ENCODE peak calls at places on chromosome 22, in seven cellular contexts. One of them, this sample, is unnamed.

GRCh38 chr22:35467788-35468187 is 67.8 kb downstream of the MCM5 start:
- DNase-seq in H1: no peak
- DNase-seq in SK-N-SH: peak
- DNase-seq in GM12878: no peak
- DNase-seq in K562: no peak
- DNase-seq in HepG2: no peak
- DNase-seq in HCT116: no peak
- DNase-seq in this sample: peak

GRCh38 chr22:39820266-39820665 is 73.3 kb downstream of the ENTHD1 start:
- DNase-seq in HCT116: peak
- DNase-seq in SK-N-SH: no peak
- DNase-seq in HepG2: no peak
- DNase-seq in H1: no peak
- DNase-seq in GM12878: no peak
- DNase-seq in K562: peak
- DNase-seq in this sample: no peak

GRCh38 chr22:48396091-48396784 is 1431.4 kb downstream of the BRD1 start:
- DNase-seq in HCT116: no peak
- DNase-seq in SK-N-SH: no peak
- DNase-seq in GM12878: no peak
- DNase-seq in HepG2: no peak
- DNase-seq in H1: peak
- DNase-seq in K562: no peak
- DNase-seq in this sample: no peak

GRCh38 chr22:46634011-46634699 is 14.0 kb downstream of the GRAMD4 start:
- DNase-seq in H1: no peak
- DNase-seq in SK-N-SH: no peak
- DNase-seq in HepG2: no peak
- DNase-seq in GM12878: no peak
- DNase-seq in K562: no peak
- DNase-seq in HCT116: no peak
- DNase-seq in this sample: no peak

GRCh38 chr22:17773606-17774205 is 563 bp downstream of the BID start:
- DNase-seq in K562: peak
- DNase-seq in SK-N-SH: peak
- DNase-seq in HepG2: peak
- DNase-seq in H1: peak
- DNase-seq in HCT116: no peak
- DNase-seq in GM12878: no peak
- DNase-seq in this sample: peak

GRCh38 chr22:39808087-39808486 is 85.5 kb downstream of the ENTHD1 start:
- DNase-seq in SK-N-SH: peak
- DNase-seq in HepG2: peak
- DNase-seq in GM12878: no peak
- DNase-seq in HCT116: peak
- DNase-seq in H1: peak
- DNase-seq in K562: peak
- DNase-seq in this sample: peak

GRCh38 chr22:35594686-35595085 is 22.4 kb downstream of the MB start:
- DNase-seq in HCT116: no peak
- DNase-seq in SK-N-SH: no peak
- DNase-seq in GM12878: no peak
- DNase-seq in H1: no peak
- DNase-seq in HepG2: no peak
- DNase-seq in K562: no peak
- DNase-seq in this sample: no peak

GRCh38 chr22:23036684-23037428 is 33.5 kb upstream of the GNAZ start:
- DNase-seq in GM12878: no peak
- DNase-seq in HCT116: no peak
- DNase-seq in H1: no peak
- DNase-seq in HepG2: peak
- DNase-seq in K562: no peak
- DNase-seq in SK-N-SH: peak
- DNase-seq in this sample: no peak

GRCh38 chr22:35678836-35679235 is 30.6 kb downstream of the APOL6 start:
- DNase-seq in GM12878: no peak
- DNase-seq in HepG2: no peak
- DNase-seq in H1: no peak
- DNase-seq in K562: no peak
- DNase-seq in SK-N-SH: no peak
- DNase-seq in HCT116: no peak
- DNase-seq in this sample: no peak

GRCh38 chr22:33710326-33710725 is 209.9 kb downstream of the LARGE1 start:
- DNase-seq in HCT116: no peak
- DNase-seq in K562: no peak
- DNase-seq in GM12878: no peak
- DNase-seq in HepG2: no peak
- DNase-seq in SK-N-SH: no peak
- DNase-seq in H1: no peak
- DNase-seq in this sample: no peak

GRCh38 chr22:29208502-29208862 is 2.8 kb downstream of the EMID1 start:
- DNase-seq in HCT116: no peak
- DNase-seq in HepG2: no peak
- DNase-seq in SK-N-SH: peak
- DNase-seq in GM12878: no peak
- DNase-seq in K562: no peak
- DNase-seq in H1: no peak
- DNase-seq in this sample: no peak

GRCh38 chr22:29209624-29209929 is 3.9 kb downstream of the EMID1 start:
- DNase-seq in H1: no peak
- DNase-seq in K562: no peak
- DNase-seq in GM12878: no peak
- DNase-seq in HepG2: no peak
- DNase-seq in SK-N-SH: no peak
- DNase-seq in HCT116: no peak
- DNase-seq in this sample: no peak

GRCh38 chr22:29207562-29208501 is 2.1 kb downstream of the EMID1 start:
- DNase-seq in HCT116: no peak
- DNase-seq in GM12878: no peak
- DNase-seq in H1: no peak
- DNase-seq in K562: no peak
- DNase-seq in SK-N-SH: peak
- DNase-seq in HepG2: no peak
- DNase-seq in this sample: no peak

GRCh38 chr22:29207231-29207550 is 1.5 kb downstream of the EMID1 start:
- DNase-seq in HepG2: no peak
- DNase-seq in H1: no peak
- DNase-seq in SK-N-SH: no peak
- DNase-seq in GM12878: no peak
- DNase-seq in K562: no peak
- DNase-seq in HCT116: no peak
- DNase-seq in this sample: no peak

DNA sequence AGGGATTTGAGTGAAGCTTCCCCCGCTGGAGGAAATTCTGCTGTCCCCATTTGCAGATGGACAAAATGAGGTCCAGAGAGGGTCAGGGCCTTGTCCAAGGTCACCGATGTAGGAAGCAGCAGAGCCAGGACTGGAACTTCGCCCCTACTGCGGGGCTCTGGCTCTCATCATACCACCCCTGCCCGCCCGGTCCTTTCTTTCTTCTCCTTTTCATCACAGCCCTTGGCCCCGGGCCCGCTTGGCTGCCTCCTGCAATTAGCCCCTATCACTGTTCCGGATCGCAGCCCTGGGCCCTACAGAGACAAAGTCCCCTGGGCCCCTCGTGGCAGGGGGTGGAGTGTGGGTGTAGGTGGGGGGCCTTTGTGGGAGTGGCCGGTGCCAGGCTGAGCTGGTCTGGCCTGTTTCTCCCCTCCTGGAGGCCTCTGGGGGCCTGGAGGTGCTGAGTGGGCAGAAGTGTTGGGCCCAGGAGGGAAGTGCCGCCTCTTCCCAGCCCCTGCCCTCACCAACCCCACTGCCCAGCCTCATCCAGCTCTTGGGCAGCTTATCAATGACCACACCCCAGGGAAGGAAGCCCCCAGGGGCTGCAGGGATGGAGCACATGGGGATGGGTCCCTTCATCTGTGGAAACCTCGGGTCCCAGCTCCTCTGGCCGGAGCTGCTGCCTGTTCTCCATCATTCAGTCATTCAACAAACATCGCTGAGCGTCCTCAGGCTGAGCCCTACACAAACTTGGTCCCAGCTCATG is 3.4 kb downstream of the EMID1 start:
- DNase-seq in H1: no peak
- DNase-seq in HepG2: no peak
- DNase-seq in GM12878: peak
- DNase-seq in K562: no peak
- DNase-seq in HCT116: no peak
- DNase-seq in SK-N-SH: peak
- DNase-seq in this sample: no peak
- TF ChIP-seq JUND in H1: no peak
- TF ChIP-seq JUND in HepG2: no peak
- TF ChIP-seq JUND in GM12878: no peak
- TF ChIP-seq JUND in K562: no peak
- TF ChIP-seq JUND in HCT116: no peak
- TF ChIP-seq JUND in SK-N-SH: no peak
- TF ChIP-seq JUND in this sample: no peak

GRCh38 chr22:27370281-27370680 is 431.3 kb downstream of the MN1 start:
- DNase-seq in K562: peak
- DNase-seq in HepG2: no peak
- DNase-seq in GM12878: no peak
- DNase-seq in HCT116: no peak
- DNase-seq in H1: no peak
- DNase-seq in SK-N-SH: no peak
- DNase-seq in this sample: no peak
- TF ChIP-seq JUND in K562: no peak
- TF ChIP-seq JUND in HepG2: no peak
- TF ChIP-seq JUND in GM12878: no peak
- TF ChIP-seq JUND in HCT116: no peak
- TF ChIP-seq JUND in H1: no peak
- TF ChIP-seq JUND in SK-N-SH: no peak
- TF ChIP-seq JUND in this sample: no peak

GRCh38 chr22:44707752-44708151 is 5.7 kb downstream of the PRR5 start:
- DNase-seq in HCT116: no peak
- DNase-seq in HepG2: no peak
- DNase-seq in GM12878: no peak
- DNase-seq in H1: no peak
- DNase-seq in SK-N-SH: no peak
- DNase-seq in K562: no peak
- DNase-seq in this sample: no peak
- TF ChIP-seq JUND in HCT116: no peak
- TF ChIP-seq JUND in HepG2: no peak
- TF ChIP-seq JUND in GM12878: no peak
- TF ChIP-seq JUND in H1: no peak
- TF ChIP-seq JUND in SK-N-SH: no peak
- TF ChIP-seq JUND in K562: no peak
- TF ChIP-seq JUND in this sample: no peak

GRCh38 chr22:38219644-38220043 is 17.9 kb downstream of the MAFF start:
- DNase-seq in SK-N-SH: peak
- DNase-seq in GM12878: no peak
- DNase-seq in HepG2: no peak
- DNase-seq in HCT116: no peak
- DNase-seq in K562: no peak
- DNase-seq in H1: peak
- DNase-seq in this sample: no peak

GRCh38 chr22:38220653-38221386 is 19.0 kb downstream of the MAFF start:
- DNase-seq in HCT116: no peak
- DNase-seq in GM12878: no peak
- DNase-seq in HepG2: no peak
- DNase-seq in SK-N-SH: no peak
- DNase-seq in K562: no peak
- DNase-seq in H1: no peak
- DNase-seq in this sample: no peak

GRCh38 chr22:38221407-38221806 is 19.6 kb downstream of the MAFF start:
- DNase-seq in GM12878: no peak
- DNase-seq in K562: no peak
- DNase-seq in H1: no peak
- DNase-seq in HCT116: no peak
- DNase-seq in SK-N-SH: no peak
- DNase-seq in HepG2: no peak
- DNase-seq in this sample: no peak

GRCh38 chr22:38218661-38219331 is 17.0 kb downstream of the MAFF start:
- DNase-seq in HepG2: peak
- DNase-seq in GM12878: no peak
- DNase-seq in K562: no peak
- DNase-seq in SK-N-SH: no peak
- DNase-seq in H1: peak
- DNase-seq in HCT116: peak
- DNase-seq in this sample: peak

DNA sequence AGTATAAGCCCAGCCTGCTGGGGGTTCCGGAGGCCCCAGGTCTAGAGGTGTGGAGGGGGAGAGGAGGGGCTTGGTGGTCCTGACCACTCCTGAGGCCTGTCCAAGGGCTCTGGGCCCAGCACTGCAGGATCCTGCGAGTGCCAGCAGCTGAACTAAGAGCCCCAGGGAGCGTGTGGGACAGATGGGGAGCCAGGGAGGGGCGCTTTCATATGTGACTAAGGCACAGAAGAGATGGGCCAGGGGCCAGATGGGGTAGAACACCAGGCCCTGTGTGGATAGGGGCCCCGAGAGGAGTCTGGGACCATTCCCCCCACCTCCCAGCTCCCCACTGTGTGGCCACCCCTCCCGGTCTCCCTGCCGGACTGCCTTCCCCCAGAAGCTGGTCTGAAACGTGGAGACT is 18.4 kb downstream of the MAFF start:
- DNase-seq in SK-N-SH: no peak
- DNase-seq in HepG2: no peak
- DNase-seq in H1: no peak
- DNase-seq in GM12878: no peak
- DNase-seq in K562: no peak
- DNase-seq in HCT116: no peak
- DNase-seq in this sample: no peak
- TF ChIP-seq JUND in SK-N-SH: no peak
- TF ChIP-seq JUND in HepG2: no peak
- TF ChIP-seq JUND in H1: no peak
- TF ChIP-seq JUND in GM12878: no peak
- TF ChIP-seq JUND in K562: no peak
- TF ChIP-seq JUND in HCT116: no peak
- TF ChIP-seq JUND in this sample: no peak

DNA sequence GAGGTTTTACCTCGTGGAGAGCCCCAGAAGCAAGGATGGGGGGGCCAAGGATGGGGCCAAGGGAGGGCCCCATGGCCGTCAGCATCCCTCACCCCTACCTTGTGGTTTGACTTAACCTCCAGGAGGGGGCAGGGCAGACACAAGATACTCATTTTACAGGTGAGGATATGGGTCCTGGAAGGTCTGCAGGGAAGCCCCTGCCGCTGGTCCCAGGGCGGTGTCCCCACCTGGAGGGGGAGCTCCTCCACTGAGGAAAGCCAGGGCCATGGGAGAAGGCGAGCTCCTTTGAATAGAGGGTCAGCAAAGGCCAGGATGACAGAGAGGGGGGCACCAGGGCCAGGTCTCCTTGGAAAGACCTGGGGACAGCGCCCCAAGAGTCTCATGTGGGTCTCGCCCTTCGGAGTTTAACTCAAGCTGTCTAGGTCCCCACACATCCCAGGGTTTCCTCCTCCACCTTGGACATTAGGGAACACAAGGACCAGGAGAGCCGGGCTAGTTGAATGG is 5.9 kb upstream of the ADORA2A start:
- DNase-seq in GM12878: no peak
- DNase-seq in K562: peak
- DNase-seq in SK-N-SH: peak
- DNase-seq in HepG2: peak
- DNase-seq in H1: peak
- DNase-seq in HCT116: peak
- DNase-seq in this sample: no peak
- TF ChIP-seq JUND in GM12878: no peak
- TF ChIP-seq JUND in K562: no peak
- TF ChIP-seq JUND in SK-N-SH: no peak
- TF ChIP-seq JUND in HepG2: no peak
- TF ChIP-seq JUND in H1: no peak
- TF ChIP-seq JUND in HCT116: no peak
- TF ChIP-seq JUND in this sample: no peak